ENCODE peak calls at places on chromosomes 11 and 22, in ten cellular contexts. One of them, this sample, is unnamed.

GRCh38 chr22:39384750-39385480 is 14.7 kb upstream of the TAB1 start:
- DNase-seq in heart left ventricle: peak
- DNase-seq in uterus: no peak
- DNase-seq in A549: peak
- DNase-seq in breast epithelium: no peak
- DNase-seq in NB4: peak
- DNase-seq in HCT116: no peak
- DNase-seq in IMR-90: peak
- DNase-seq in gastrocnemius medialis: peak
- DNase-seq in endothelial cell of umbilical vein: peak
- DNase-seq in this sample: no peak

GRCh38 chr11:69156673-69157155 is 979 bp downstream of the SMIM38 start:
- DNase-seq in IMR-90: peak
- DNase-seq in HCT116: no peak
- DNase-seq in NB4: no peak
- DNase-seq in heart left ventricle: peak
- DNase-seq in endothelial cell of umbilical vein: no peak
- DNase-seq in gastrocnemius medialis: no peak
- DNase-seq in breast epithelium: no peak
- DNase-seq in A549: no peak
- DNase-seq in uterus: no peak
- DNase-seq in this sample: no peak

GRCh38 chr11:118953265-118953664 is 2.8 kb upstream of the UPK2 start:
- DNase-seq in NB4: peak
- DNase-seq in gastrocnemius medialis: no peak
- DNase-seq in IMR-90: peak
- DNase-seq in heart left ventricle: no peak
- DNase-seq in uterus: no peak
- DNase-seq in endothelial cell of umbilical vein: no peak
- DNase-seq in HCT116: no peak
- DNase-seq in A549: no peak
- DNase-seq in breast epithelium: no peak
- DNase-seq in this sample: no peak

GRCh38 chr11:83249972-83250593 is 36.1 kb downstream of the CCDC90B start:
- DNase-seq in gastrocnemius medialis: no peak
- DNase-seq in breast epithelium: no peak
- DNase-seq in NB4: peak
- DNase-seq in endothelial cell of umbilical vein: peak
- DNase-seq in uterus: no peak
- DNase-seq in HCT116: peak
- DNase-seq in IMR-90: peak
- DNase-seq in heart left ventricle: no peak
- DNase-seq in A549: peak
- DNase-seq in this sample: no peak

GRCh38 chr11:12537778-12538401 is 136.3 kb upstream of the TEAD1 start:
- DNase-seq in HCT116: no peak
- DNase-seq in IMR-90: peak
- DNase-seq in NB4: no peak
- DNase-seq in A549: no peak
- DNase-seq in heart left ventricle: no peak
- DNase-seq in gastrocnemius medialis: peak
- DNase-seq in breast epithelium: no peak
- DNase-seq in uterus: peak
- DNase-seq in endothelial cell of umbilical vein: no peak
- DNase-seq in this sample: peak

GRCh38 chr11:77107950-77108349 is 5.3 kb downstream of the OMP start:
- DNase-seq in heart left ventricle: peak
- DNase-seq in IMR-90: peak
- DNase-seq in gastrocnemius medialis: no peak
- DNase-seq in HCT116: peak
- DNase-seq in A549: peak
- DNase-seq in breast epithelium: no peak
- DNase-seq in endothelial cell of umbilical vein: peak
- DNase-seq in uterus: peak
- DNase-seq in NB4: no peak
- DNase-seq in this sample: no peak

GRCh38 chr11:78916759-78917158 is 342.1 kb upstream of the NARS2 start:
- DNase-seq in HCT116: no peak
- DNase-seq in uterus: no peak
- DNase-seq in endothelial cell of umbilical vein: no peak
- DNase-seq in A549: no peak
- DNase-seq in breast epithelium: no peak
- DNase-seq in heart left ventricle: no peak
- DNase-seq in IMR-90: peak
- DNase-seq in NB4: no peak
- DNase-seq in gastrocnemius medialis: no peak
- DNase-seq in this sample: no peak

GRCh38 chr11:120306519-120307242 is 18.4 kb upstream of the TLCD5 start:
- DNase-seq in breast epithelium: no peak
- DNase-seq in HCT116: peak
- DNase-seq in gastrocnemius medialis: no peak
- DNase-seq in IMR-90: peak
- DNase-seq in uterus: no peak
- DNase-seq in heart left ventricle: peak
- DNase-seq in A549: peak
- DNase-seq in endothelial cell of umbilical vein: peak
- DNase-seq in NB4: peak
- DNase-seq in this sample: no peak

GRCh38 chr22:42947211-42947990 is 67.5 kb downstream of the PACSIN2 start:
- DNase-seq in endothelial cell of umbilical vein: peak
- DNase-seq in HCT116: peak
- DNase-seq in A549: peak
- DNase-seq in breast epithelium: peak
- DNase-seq in heart left ventricle: peak
- DNase-seq in NB4: peak
- DNase-seq in IMR-90: peak
- DNase-seq in uterus: no peak
- DNase-seq in gastrocnemius medialis: peak
- DNase-seq in this sample: no peak

GRCh38 chr22:42950281-42950680 is 64.7 kb downstream of the PACSIN2 start:
- DNase-seq in gastrocnemius medialis: no peak
- DNase-seq in uterus: no peak
- DNase-seq in breast epithelium: no peak
- DNase-seq in HCT116: no peak
- DNase-seq in A549: no peak
- DNase-seq in heart left ventricle: no peak
- DNase-seq in endothelial cell of umbilical vein: no peak
- DNase-seq in IMR-90: no peak
- DNase-seq in NB4: no peak
- DNase-seq in this sample: no peak

GRCh38 chr22:42949159-42949558 is 65.8 kb downstream of the PACSIN2 start:
- DNase-seq in NB4: no peak
- DNase-seq in heart left ventricle: peak
- DNase-seq in uterus: no peak
- DNase-seq in breast epithelium: no peak
- DNase-seq in gastrocnemius medialis: no peak
- DNase-seq in A549: no peak
- DNase-seq in HCT116: no peak
- DNase-seq in IMR-90: peak
- DNase-seq in endothelial cell of umbilical vein: peak
- DNase-seq in this sample: peak

GRCh38 chr22:42948205-42948804 is 66.6 kb downstream of the PACSIN2 start:
- DNase-seq in uterus: no peak
- DNase-seq in gastrocnemius medialis: no peak
- DNase-seq in HCT116: no peak
- DNase-seq in heart left ventricle: no peak
- DNase-seq in NB4: no peak
- DNase-seq in IMR-90: no peak
- DNase-seq in A549: no peak
- DNase-seq in endothelial cell of umbilical vein: no peak
- DNase-seq in breast epithelium: no peak
- DNase-seq in this sample: no peak

DNA sequence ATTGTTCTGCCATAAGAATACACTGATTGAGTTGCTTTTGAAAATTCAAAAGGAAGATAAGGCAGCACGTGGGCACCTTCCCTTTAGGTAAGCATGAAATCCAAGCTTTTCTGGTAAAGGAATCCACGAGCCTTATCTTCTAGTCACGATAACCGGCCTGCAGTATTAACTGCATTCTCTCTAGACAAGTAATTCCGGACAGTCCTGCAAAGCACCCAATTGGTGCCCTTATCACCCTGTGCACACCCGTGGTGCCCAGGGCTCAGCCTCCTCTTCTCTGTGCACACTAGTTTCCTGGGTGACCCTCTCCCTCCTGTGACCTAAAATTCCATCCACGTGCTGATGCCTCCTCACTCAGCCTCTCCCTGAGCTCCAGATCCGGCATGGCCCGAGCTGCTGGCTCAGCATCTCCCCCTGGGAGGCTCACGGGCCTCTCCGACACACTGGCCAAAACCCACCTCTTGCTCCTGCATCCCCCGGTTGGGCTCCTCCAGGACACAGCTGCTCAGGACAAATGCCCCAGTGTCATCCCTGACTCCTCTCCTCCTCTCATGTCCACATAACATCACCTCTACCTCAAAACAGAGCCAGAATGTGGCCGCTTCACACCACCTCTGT is 63.7 kb downstream of the PACSIN2 start:
- DNase-seq in NB4: no peak
- DNase-seq in endothelial cell of umbilical vein: no peak
- DNase-seq in IMR-90: no peak
- DNase-seq in heart left ventricle: no peak
- DNase-seq in breast epithelium: no peak
- DNase-seq in A549: no peak
- DNase-seq in uterus: no peak
- DNase-seq in gastrocnemius medialis: no peak
- DNase-seq in HCT116: no peak
- DNase-seq in this sample: no peak
- H3K4me3 ChIP-seq in NB4: no peak
- H3K4me3 ChIP-seq in endothelial cell of umbilical vein: no peak
- H3K4me3 ChIP-seq in IMR-90: no peak
- H3K4me3 ChIP-seq in heart left ventricle: no peak
- H3K4me3 ChIP-seq in breast epithelium: no peak
- H3K4me3 ChIP-seq in A549: no peak
- H3K4me3 ChIP-seq in uterus: no peak
- H3K4me3 ChIP-seq in gastrocnemius medialis: no peak
- H3K4me3 ChIP-seq in HCT116: no peak
- H3K4me3 ChIP-seq in this sample: no peak

GRCh38 chr11:65083834-65084597 is at the start of the genes CDCA5 and ZFPL1:
- DNase-seq in HCT116: peak
- DNase-seq in breast epithelium: peak
- DNase-seq in A549: peak
- DNase-seq in endothelial cell of umbilical vein: peak
- DNase-seq in gastrocnemius medialis: peak
- DNase-seq in heart left ventricle: peak
- DNase-seq in NB4: peak
- DNase-seq in IMR-90: peak
- DNase-seq in uterus: peak
- DNase-seq in this sample: peak
- TF ChIP-seq CTCF in HCT116: no peak
- TF ChIP-seq CTCF in breast epithelium: no peak
- TF ChIP-seq CTCF in A549: no peak
- TF ChIP-seq CTCF in endothelial cell of umbilical vein: no peak
- TF ChIP-seq CTCF in gastrocnemius medialis: no peak
- TF ChIP-seq CTCF in heart left ventricle: no peak
- TF ChIP-seq CTCF in NB4: no peak
- TF ChIP-seq CTCF in IMR-90: peak
- TF ChIP-seq CTCF in uterus: no peak
- TF ChIP-seq CTCF in this sample: no peak

GRCh38 chr22:31344369-31345330 is 1.5 kb downstream of the PATZ1 start:
- DNase-seq in breast epithelium: peak
- DNase-seq in endothelial cell of umbilical vein: peak
- DNase-seq in A549: no peak
- DNase-seq in gastrocnemius medialis: peak
- DNase-seq in heart left ventricle: no peak
- DNase-seq in NB4: peak
- DNase-seq in HCT116: no peak
- DNase-seq in IMR-90: peak
- DNase-seq in uterus: peak
- DNase-seq in this sample: peak

GRCh38 chr22:31347251-31348008 is 1.3 kb upstream of the PATZ1 start:
- DNase-seq in heart left ventricle: peak
- DNase-seq in IMR-90: peak
- DNase-seq in breast epithelium: peak
- DNase-seq in A549: peak
- DNase-seq in uterus: peak
- DNase-seq in HCT116: peak
- DNase-seq in gastrocnemius medialis: peak
- DNase-seq in NB4: peak
- DNase-seq in endothelial cell of umbilical vein: peak
- DNase-seq in this sample: peak

GRCh38 chr22:31346733-31347250 is 646 bp upstream of the PATZ1 start:
- DNase-seq in A549: peak
- DNase-seq in HCT116: no peak
- DNase-seq in IMR-90: peak
- DNase-seq in breast epithelium: peak
- DNase-seq in heart left ventricle: peak
- DNase-seq in gastrocnemius medialis: no peak
- DNase-seq in endothelial cell of umbilical vein: peak
- DNase-seq in NB4: peak
- DNase-seq in uterus: peak
- DNase-seq in this sample: peak

GRCh38 chr22:31346255-31346732 is at the start of gene PATZ1:
- DNase-seq in heart left ventricle: peak
- DNase-seq in IMR-90: peak
- DNase-seq in breast epithelium: peak
- DNase-seq in HCT116: peak
- DNase-seq in uterus: peak
- DNase-seq in endothelial cell of umbilical vein: peak
- DNase-seq in gastrocnemius medialis: peak
- DNase-seq in A549: peak
- DNase-seq in NB4: peak
- DNase-seq in this sample: peak

DNA sequence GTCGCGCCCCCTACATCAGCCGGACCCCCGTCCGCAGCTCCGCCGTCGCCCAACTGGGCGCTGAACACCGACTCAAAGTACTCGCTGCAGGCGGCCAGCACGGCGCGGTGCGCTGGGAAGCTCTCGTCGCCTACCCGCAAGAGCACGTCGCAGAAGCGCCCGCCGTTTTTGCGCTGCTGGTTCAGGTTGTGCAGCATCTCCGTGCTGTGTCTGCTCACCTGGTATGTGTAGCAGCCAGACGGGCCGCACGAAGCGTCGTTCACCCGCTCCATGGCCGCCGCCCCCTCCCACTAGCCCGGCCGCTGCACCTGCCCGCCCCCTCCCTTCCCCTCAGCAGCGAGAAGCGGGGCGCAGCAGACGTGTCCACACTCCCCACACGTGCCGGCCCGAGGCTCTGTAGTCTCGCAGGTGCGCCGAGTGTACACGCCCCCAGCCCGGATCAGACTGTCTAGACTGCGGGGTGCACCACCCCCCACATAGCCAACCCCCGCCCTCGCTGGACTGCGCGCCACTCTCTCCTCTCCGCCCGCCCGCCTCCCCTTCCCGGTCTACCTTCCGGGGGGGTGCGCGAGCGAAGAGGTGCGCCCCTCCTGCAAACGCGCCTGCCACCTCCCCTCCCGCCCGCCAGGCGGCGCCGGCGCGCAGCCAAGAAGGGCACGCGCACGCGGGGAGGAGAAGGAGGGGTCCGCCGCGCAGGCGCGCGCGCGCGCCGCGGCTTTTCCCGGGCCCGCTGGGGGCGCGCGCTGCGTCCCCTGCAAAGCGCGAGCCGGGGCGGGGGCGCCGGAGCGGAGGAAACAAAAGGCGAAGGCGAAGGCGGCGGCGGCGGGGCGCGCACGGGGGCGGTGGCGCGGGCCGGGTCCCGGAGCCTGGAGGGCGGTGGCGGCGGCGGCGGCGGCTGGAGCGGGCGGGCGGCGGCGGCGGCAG is 553 bp downstream of the PATZ1 start:
- DNase-seq in HCT116: peak
- DNase-seq in uterus: peak
- DNase-seq in endothelial cell of umbilical vein: peak
- DNase-seq in gastrocnemius medialis: peak
- DNase-seq in IMR-90: peak
- DNase-seq in NB4: peak
- DNase-seq in breast epithelium: peak
- DNase-seq in heart left ventricle: peak
- DNase-seq in A549: peak
- DNase-seq in this sample: peak
- TF ChIP-seq POLR2A in HCT116: no peak
- TF ChIP-seq POLR2A in uterus: peak
- TF ChIP-seq POLR2A in endothelial cell of umbilical vein: peak
- TF ChIP-seq POLR2A in gastrocnemius medialis: peak
- TF ChIP-seq POLR2A in IMR-90: peak
- TF ChIP-seq POLR2A in NB4: peak
- TF ChIP-seq POLR2A in breast epithelium: no peak
- TF ChIP-seq POLR2A in heart left ventricle: no peak
- TF ChIP-seq POLR2A in A549: no peak
- TF ChIP-seq POLR2A in this sample: no peak

GRCh38 chr11:65448074-65448417 is 25.4 kb downstream of the NEAT1 start:
- DNase-seq in gastrocnemius medialis: no peak
- DNase-seq in IMR-90: peak
- DNase-seq in breast epithelium: no peak
- DNase-seq in uterus: no peak
- DNase-seq in HCT116: no peak
- DNase-seq in NB4: no peak
- DNase-seq in A549: no peak
- DNase-seq in heart left ventricle: no peak
- DNase-seq in endothelial cell of umbilical vein: peak
- DNase-seq in this sample: no peak
- H3K4me3 ChIP-seq in gastrocnemius medialis: no peak
- H3K4me3 ChIP-seq in IMR-90: no peak
- H3K4me3 ChIP-seq in breast epithelium: no peak
- H3K4me3 ChIP-seq in uterus: no peak
- H3K4me3 ChIP-seq in HCT116: no peak
- H3K4me3 ChIP-seq in NB4: no peak
- H3K4me3 ChIP-seq in A549: no peak
- H3K4me3 ChIP-seq in heart left ventricle: no peak
- H3K4me3 ChIP-seq in endothelial cell of umbilical vein: no peak
- H3K4me3 ChIP-seq in this sample: no peak